ENCODE peak calls at places on chromosomes 2 and 18, in five cellular contexts. One of them, this sample, is unnamed.

GRCh38 chr2:96636772-96637171 is 1.3 kb downstream of the KANSL3 start:
- DNase-seq in AG04450: no peak
- DNase-seq in BJ: no peak
- DNase-seq in SK-N-SH: peak; percentile 32
- DNase-seq in T follicular helper cell: no peak
- DNase-seq in this sample: no peak

GRCh38 chr2:197198890-197199289 is 111.7 kb downstream of the ANKRD44 start:
- DNase-seq in SK-N-SH: peak; percentile 42
- DNase-seq in BJ: no peak
- DNase-seq in T follicular helper cell: peak; percentile 88
- DNase-seq in AG04450: no peak
- DNase-seq in this sample: peak; percentile 53

GRCh38 chr18:3447035-3447894 is 2.7 kb upstream of the TGIF1 start:
- DNase-seq in SK-N-SH: peak; percentile 12
- DNase-seq in AG04450: no peak
- DNase-seq in BJ: no peak
- DNase-seq in T follicular helper cell: no peak
- DNase-seq in this sample: no peak

GRCh38 chr2:199261221-199261620 is 196.5 kb downstream of the SATB2 start:
- DNase-seq in BJ: peak; percentile 23
- DNase-seq in SK-N-SH: no peak
- DNase-seq in T follicular helper cell: no peak
- DNase-seq in AG04450: peak; percentile 46
- DNase-seq in this sample: no peak

GRCh38 chr2:5692561-5693287 is 540 bp downstream of the SOX11 start:
- DNase-seq in AG04450: no peak
- DNase-seq in BJ: no peak
- DNase-seq in T follicular helper cell: no peak
- DNase-seq in SK-N-SH: peak; percentile 68
- DNase-seq in this sample: no peak

GRCh38 chr2:151052850-151053660 is 208.6 kb downstream of the RBM43 start:
- DNase-seq in AG04450: no peak
- DNase-seq in BJ: no peak
- DNase-seq in SK-N-SH: no peak
- DNase-seq in T follicular helper cell: no peak
- DNase-seq in this sample: no peak

GRCh38 chr2:54859997-54860701 is 136.7 kb downstream of the EML6 start:
- DNase-seq in T follicular helper cell: no peak
- DNase-seq in AG04450: peak; percentile 53
- DNase-seq in SK-N-SH: no peak
- DNase-seq in BJ: peak; percentile 65
- DNase-seq in this sample: no peak

GRCh38 chr2:183242937-183243336 is 118.7 kb downstream of the NUP35 start:
- DNase-seq in AG04450: no peak
- DNase-seq in T follicular helper cell: no peak
- DNase-seq in SK-N-SH: no peak
- DNase-seq in BJ: no peak
- DNase-seq in this sample: no peak

This sample was measured in posterior cingulate gyrus.